ENCODE peak calls at places on chromosomes 3 and 15, in nine cellular contexts. One of them, this sample, is unnamed.

GRCh38 chr3:101803152-101803782 is 24.3 kb downstream of the NXPE3 start:
- DNase-seq in ovary: peak
- DNase-seq in heart left ventricle: no peak
- DNase-seq in breast epithelium: no peak
- DNase-seq in transverse colon: peak
- DNase-seq in body of pancreas: peak
- DNase-seq in uterus: no peak
- DNase-seq in IMR-90: peak
- DNase-seq in prostate gland: peak
- DNase-seq in this sample: peak

GRCh38 chr15:28001641-28002040 is 97.5 kb downstream of the OCA2 start:
- DNase-seq in ovary: no peak
- DNase-seq in heart left ventricle: no peak
- DNase-seq in breast epithelium: no peak
- DNase-seq in transverse colon: no peak
- DNase-seq in body of pancreas: no peak
- DNase-seq in uterus: no peak
- DNase-seq in IMR-90: no peak
- DNase-seq in prostate gland: no peak
- DNase-seq in this sample: no peak

GRCh38 chr3:53845103-53845880 is 927 bp downstream of the CHDH start:
- DNase-seq in ovary: peak
- DNase-seq in heart left ventricle: peak
- DNase-seq in breast epithelium: peak
- DNase-seq in transverse colon: peak
- DNase-seq in body of pancreas: peak
- DNase-seq in uterus: peak
- DNase-seq in IMR-90: peak
- DNase-seq in prostate gland: peak
- DNase-seq in this sample: peak

GRCh38 chr3:185986201-185986600 is 48.4 kb upstream of the TRA2B start:
- DNase-seq in ovary: no peak
- DNase-seq in heart left ventricle: no peak
- DNase-seq in breast epithelium: no peak
- DNase-seq in transverse colon: no peak
- DNase-seq in body of pancreas: no peak
- DNase-seq in uterus: no peak
- DNase-seq in IMR-90: no peak
- DNase-seq in prostate gland: no peak
- DNase-seq in this sample: no peak

GRCh38 chr3:44252332-44252731 is 10.6 kb downstream of the TOPAZ1 start:
- DNase-seq in ovary: no peak
- DNase-seq in heart left ventricle: no peak
- DNase-seq in breast epithelium: no peak
- DNase-seq in transverse colon: no peak
- DNase-seq in body of pancreas: no peak
- DNase-seq in uterus: no peak
- DNase-seq in IMR-90: no peak
- DNase-seq in prostate gland: no peak
- DNase-seq in this sample: no peak

GRCh38 chr15:71806452-71806931 is 3.9 kb upstream of the NR2E3 start:
- DNase-seq in ovary: no peak
- DNase-seq in heart left ventricle: no peak
- DNase-seq in breast epithelium: no peak
- DNase-seq in transverse colon: no peak
- DNase-seq in body of pancreas: no peak
- DNase-seq in uterus: no peak
- DNase-seq in IMR-90: peak
- DNase-seq in prostate gland: no peak
- DNase-seq in this sample: no peak

GRCh38 chr3:127702151-127702578 is 29.4 kb downstream of the ABTB1 start:
- DNase-seq in ovary: no peak
- DNase-seq in heart left ventricle: peak
- DNase-seq in breast epithelium: no peak
- DNase-seq in transverse colon: no peak
- DNase-seq in body of pancreas: peak
- DNase-seq in uterus: peak
- DNase-seq in IMR-90: no peak
- DNase-seq in prostate gland: no peak
- DNase-seq in this sample: no peak

GRCh38 chr3:166291510-166291909 is 454.3 kb upstream of the BCHE start:
- DNase-seq in ovary: no peak
- DNase-seq in heart left ventricle: no peak
- DNase-seq in breast epithelium: no peak
- DNase-seq in transverse colon: no peak
- DNase-seq in body of pancreas: no peak
- DNase-seq in uterus: no peak
- DNase-seq in IMR-90: no peak
- DNase-seq in prostate gland: no peak
- DNase-seq in this sample: no peak

GRCh38 chr3:45163481-45163880 is 17.3 kb upstream of the CDCP1 start:
- DNase-seq in ovary: no peak
- DNase-seq in heart left ventricle: no peak
- DNase-seq in breast epithelium: no peak
- DNase-seq in transverse colon: no peak
- DNase-seq in body of pancreas: no peak
- DNase-seq in uterus: no peak
- DNase-seq in IMR-90: no peak
- DNase-seq in prostate gland: no peak
- DNase-seq in this sample: no peak

GRCh38 chr3:23877324-23877980 is 39.3 kb downstream of the NKIRAS1 start:
- DNase-seq in ovary: no peak
- DNase-seq in heart left ventricle: peak
- DNase-seq in breast epithelium: no peak
- DNase-seq in transverse colon: no peak
- DNase-seq in body of pancreas: no peak
- DNase-seq in uterus: peak
- DNase-seq in IMR-90: peak
- DNase-seq in prostate gland: no peak
- DNase-seq in this sample: no peak

GRCh38 chr3:176505878-176506621 is 691.2 kb downstream of the TBL1XR1 start:
- DNase-seq in ovary: no peak
- DNase-seq in heart left ventricle: no peak
- DNase-seq in breast epithelium: no peak
- DNase-seq in transverse colon: no peak
- DNase-seq in body of pancreas: no peak
- DNase-seq in uterus: no peak
- DNase-seq in IMR-90: no peak
- DNase-seq in prostate gland: no peak
- DNase-seq in this sample: no peak

DNA sequence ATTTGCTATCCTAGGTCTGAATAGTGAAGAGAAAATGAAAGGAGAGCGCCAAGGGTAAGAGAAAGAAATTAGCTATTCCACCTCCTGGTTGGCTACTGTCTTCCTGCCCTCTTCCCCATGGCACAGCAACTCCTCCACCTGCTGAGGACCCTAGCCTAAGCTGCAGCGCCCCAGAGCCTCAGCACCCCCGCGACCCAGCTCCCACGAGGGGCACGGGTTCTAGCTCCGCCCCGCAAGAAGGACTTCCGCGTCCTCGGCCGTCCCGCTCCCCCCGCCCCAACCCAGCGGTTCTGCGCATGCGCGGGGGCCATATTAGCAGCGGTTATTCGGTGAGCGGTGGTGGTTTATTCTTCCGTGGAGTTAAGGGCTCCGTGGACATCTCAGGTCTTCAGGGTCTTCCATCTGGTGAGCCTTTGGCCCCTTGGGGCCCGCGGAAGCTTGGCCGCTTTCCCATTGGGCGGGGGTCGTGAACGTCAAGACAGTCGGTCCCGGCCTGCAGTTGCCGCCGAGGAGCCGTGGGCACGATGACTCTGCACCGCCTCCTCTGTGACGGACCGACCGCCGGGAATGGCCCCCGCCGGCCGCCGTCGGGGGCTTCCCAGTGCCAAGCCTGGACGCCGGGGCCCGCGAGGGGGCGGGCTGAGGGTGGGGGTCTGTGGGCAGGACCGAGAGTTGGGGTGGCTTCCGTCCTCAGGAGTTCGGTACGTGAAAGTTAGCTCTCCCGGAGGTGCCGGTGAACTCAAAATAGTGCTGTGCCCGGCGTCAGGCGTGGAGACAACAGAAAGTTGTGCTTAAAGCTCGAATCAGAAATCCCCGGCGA is at the start of gene PSMA4:
- DNase-seq in ovary: peak
- DNase-seq in heart left ventricle: peak
- DNase-seq in breast epithelium: peak
- DNase-seq in transverse colon: peak
- DNase-seq in body of pancreas: peak
- DNase-seq in uterus: peak
- DNase-seq in IMR-90: peak
- DNase-seq in prostate gland: peak
- DNase-seq in this sample: peak
- TF ChIP-seq POLR2A in ovary: peak
- TF ChIP-seq POLR2A in heart left ventricle: no peak
- TF ChIP-seq POLR2A in breast epithelium: peak
- TF ChIP-seq POLR2A in transverse colon: peak
- TF ChIP-seq POLR2A in body of pancreas: peak
- TF ChIP-seq POLR2A in uterus: peak
- TF ChIP-seq POLR2A in IMR-90: peak
- TF ChIP-seq POLR2A in prostate gland: peak
- TF ChIP-seq POLR2A in this sample: peak

GRCh38 chr3:169954142-169954756 is 12.4 kb upstream of the SEC62 start:
- DNase-seq in ovary: no peak
- DNase-seq in heart left ventricle: no peak
- DNase-seq in breast epithelium: no peak
- DNase-seq in transverse colon: no peak
- DNase-seq in body of pancreas: no peak
- DNase-seq in uterus: no peak
- DNase-seq in IMR-90: no peak
- DNase-seq in prostate gland: no peak
- DNase-seq in this sample: no peak

GRCh38 chr3:169948559-169949371 is 17.8 kb upstream of the SEC62 start:
- DNase-seq in ovary: no peak
- DNase-seq in heart left ventricle: no peak
- DNase-seq in breast epithelium: no peak
- DNase-seq in transverse colon: no peak
- DNase-seq in body of pancreas: no peak
- DNase-seq in uterus: no peak
- DNase-seq in IMR-90: no peak
- DNase-seq in prostate gland: no peak
- DNase-seq in this sample: no peak

GRCh38 chr3:169952045-169952444 is 14.6 kb upstream of the SEC62 start:
- DNase-seq in ovary: no peak
- DNase-seq in heart left ventricle: no peak
- DNase-seq in breast epithelium: no peak
- DNase-seq in transverse colon: no peak
- DNase-seq in body of pancreas: no peak
- DNase-seq in uterus: no peak
- DNase-seq in IMR-90: no peak
- DNase-seq in prostate gland: no peak
- DNase-seq in this sample: no peak

DNA sequence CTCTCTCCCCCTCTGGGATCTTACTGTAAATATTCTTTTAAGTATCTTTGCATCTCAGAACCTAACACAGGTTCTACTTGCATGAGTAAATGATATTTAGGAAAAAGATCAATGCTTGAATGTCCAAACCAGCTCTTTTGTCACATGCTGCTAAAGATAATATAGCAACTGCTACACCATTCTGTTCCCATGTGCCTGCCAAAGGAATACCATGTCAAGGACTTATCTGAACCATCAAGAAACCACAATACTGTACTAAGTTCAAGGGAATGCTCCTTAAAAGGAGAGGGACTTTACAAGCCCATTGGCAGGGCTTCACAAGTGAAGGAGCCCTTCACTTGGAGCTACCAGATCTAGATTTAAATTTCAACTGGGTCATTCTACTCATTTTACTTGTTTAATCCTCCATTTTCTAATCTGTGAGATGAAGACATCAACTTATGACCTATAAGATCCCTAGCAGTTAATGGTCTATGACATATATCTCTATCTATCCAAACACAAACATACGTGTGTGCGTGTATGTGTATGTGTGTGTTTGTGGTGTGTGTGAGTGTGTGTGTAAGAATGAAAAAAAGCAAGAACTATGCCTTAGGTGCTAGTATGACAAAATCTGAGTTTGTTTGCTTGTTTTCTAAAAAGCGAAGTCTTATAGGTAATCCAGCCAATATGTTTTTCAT is 13.0 kb upstream of the SEC62 start:
- DNase-seq in ovary: no peak
- DNase-seq in heart left ventricle: no peak
- DNase-seq in breast epithelium: no peak
- DNase-seq in transverse colon: no peak
- DNase-seq in body of pancreas: no peak
- DNase-seq in uterus: no peak
- DNase-seq in IMR-90: no peak
- DNase-seq in prostate gland: no peak
- DNase-seq in this sample: no peak
- H3K27ac ChIP-seq in ovary: no peak
- H3K27ac ChIP-seq in heart left ventricle: no peak
- H3K27ac ChIP-seq in breast epithelium: no peak
- H3K27ac ChIP-seq in transverse colon: no peak
- H3K27ac ChIP-seq in body of pancreas: no peak
- H3K27ac ChIP-seq in uterus: peak
- H3K27ac ChIP-seq in IMR-90: no peak
- H3K27ac ChIP-seq in prostate gland: no peak
- H3K27ac ChIP-seq in this sample: no peak

GRCh38 chr3:66405701-66406091 is 95.1 kb downstream of the LRIG1 start:
- DNase-seq in ovary: no peak
- DNase-seq in heart left ventricle: peak
- DNase-seq in breast epithelium: no peak
- DNase-seq in transverse colon: peak
- DNase-seq in body of pancreas: peak
- DNase-seq in uterus: no peak
- DNase-seq in IMR-90: peak
- DNase-seq in prostate gland: no peak
- DNase-seq in this sample: peak
- H3K4me3 ChIP-seq in ovary: no peak
- H3K4me3 ChIP-seq in heart left ventricle: no peak
- H3K4me3 ChIP-seq in breast epithelium: no peak
- H3K4me3 ChIP-seq in transverse colon: no peak
- H3K4me3 ChIP-seq in body of pancreas: no peak
- H3K4me3 ChIP-seq in uterus: no peak
- H3K4me3 ChIP-seq in IMR-90: no peak
- H3K4me3 ChIP-seq in prostate gland: no peak
- H3K4me3 ChIP-seq in this sample: no peak

GRCh38 chr15:75952512-75952911 is 48.8 kb downstream of the FBXO22 start:
- DNase-seq in ovary: no peak
- DNase-seq in heart left ventricle: no peak
- DNase-seq in breast epithelium: no peak
- DNase-seq in transverse colon: no peak
- DNase-seq in body of pancreas: no peak
- DNase-seq in uterus: no peak
- DNase-seq in IMR-90: no peak
- DNase-seq in prostate gland: no peak
- DNase-seq in this sample: no peak

GRCh38 chr15:75961332-75961731 is 50.9 kb downstream of the NRG4 start:
- DNase-seq in ovary: no peak
- DNase-seq in heart left ventricle: no peak
- DNase-seq in breast epithelium: no peak
- DNase-seq in transverse colon: no peak
- DNase-seq in body of pancreas: no peak
- DNase-seq in uterus: no peak
- DNase-seq in IMR-90: no peak
- DNase-seq in prostate gland: no peak
- DNase-seq in this sample: no peak

DNA sequence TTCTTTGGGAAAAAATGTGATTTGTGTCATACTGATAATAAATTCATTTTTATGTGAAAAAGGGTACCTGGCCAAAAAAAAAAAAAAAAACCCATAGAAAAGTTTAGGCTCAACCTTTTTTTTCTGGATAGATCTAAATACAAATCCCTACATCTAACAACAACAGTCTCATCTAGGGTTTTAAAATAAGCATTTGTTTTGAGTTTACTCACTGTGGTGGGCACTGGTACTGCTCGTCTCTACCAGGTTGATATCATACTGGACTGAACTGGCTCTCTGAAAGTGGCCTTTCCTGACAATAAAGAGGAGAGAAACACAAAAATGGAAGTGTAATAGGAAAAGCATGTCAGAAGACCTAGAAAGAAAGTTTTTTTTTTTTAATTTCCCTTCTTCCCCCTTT is 52.0 kb downstream of the FBXO22 start:
- DNase-seq in ovary: no peak
- DNase-seq in heart left ventricle: no peak
- DNase-seq in breast epithelium: no peak
- DNase-seq in transverse colon: no peak
- DNase-seq in body of pancreas: no peak
- DNase-seq in uterus: no peak
- DNase-seq in IMR-90: no peak
- DNase-seq in prostate gland: no peak
- DNase-seq in this sample: no peak
- TF ChIP-seq POLR2A in ovary: no peak
- TF ChIP-seq POLR2A in heart left ventricle: no peak
- TF ChIP-seq POLR2A in breast epithelium: no peak
- TF ChIP-seq POLR2A in transverse colon: no peak
- TF ChIP-seq POLR2A in body of pancreas: no peak
- TF ChIP-seq POLR2A in uterus: no peak
- TF ChIP-seq POLR2A in IMR-90: no peak
- TF ChIP-seq POLR2A in prostate gland: no peak
- TF ChIP-seq POLR2A in this sample: no peak